ENCODE peak calls at places on chromosome 16, in seven cellular contexts. C is psoas muscle; V is activated CD8-positive, alpha-beta T cell treated with anti-CD3 and anti-CD28 coated beads for 36 hours; M is COR-L47; G is GM10248; A is activated CD4-positive, alpha-beta T cell treated with anti-CD3 and anti-CD28 coated beads for 36 hours; I is upper lobe of right lung. S is an unnamed sample.

GRCh38 chr16:22425036-22425801 is 50.8 kb upstream of the CDR2 start:
- DNase-seq in C (peak), I (no peak), G (no peak), V (no peak), A (no peak), M (no peak), S (no peak)

GRCh38 chr16:76194621-76195015 is 82.6 kb upstream of the CNTNAP4 start:
- DNase-seq in G (no peak), A (no peak), C (no peak), M (no peak), V (no peak), I (no peak), S (peak)

GRCh38 chr16:69115361-69115760 is 9.9 kb downstream of the HAS3 start:
- DNase-seq in G (no peak), A (no peak), C (no peak), M (no peak), V (no peak), I (peak), S (no peak)

GRCh38 chr16:86974120-86974519 is 343.1 kb downstream of the C16orf95 start:
- DNase-seq in G (no peak), A (no peak), M (no peak), V (no peak), I (peak), C (peak), S (no peak)

GRCh38 chr16:63890723-63891122 is 1231.1 kb downstream of the CDH11 start:
- DNase-seq in G (no peak), I (no peak), V (no peak), C (no peak), M (no peak), A (no peak), S (no peak)

GRCh38 chr16:27154573-27155521 is 48.5 kb upstream of the KDM8 start:
- DNase-seq in V (peak), A (peak), I (peak), M (no peak), G (peak), C (peak), S (peak)

GRCh38 chr16:67077871-67078270 is 31.9 kb upstream of the PHAF1 start:
- DNase-seq in M (no peak), C (no peak), G (no peak), A (no peak), I (no peak), V (no peak), S (no peak)

GRCh38 chr16:27253526-27253930 is 15.0 kb downstream of the NSMCE1 start:
- DNase-seq in C (no peak), V (peak), A (no peak), M (no peak), G (no peak), I (no peak), S (peak)

GRCh38 chr16:12489362-12489761 is 314.3 kb downstream of the CPPED1 start:
- DNase-seq in G (no peak), I (no peak), A (peak), M (no peak), V (peak), C (no peak), S (no peak)

GRCh38 chr16:2838928-2839327 is 8.8 kb downstream of the ZG16B start:
- DNase-seq in A (peak), I (peak), V (peak), G (peak), C (peak), M (peak), S (peak)

GRCh38 chr16:22366371-22366770 is 8.0 kb downstream of the CDR2 start:
- DNase-seq in C (no peak), G (no peak), V (no peak), M (no peak), I (no peak), A (no peak), S (no peak)